ENCODE peak calls at places on chromosomes 12 and 14, in four cellular contexts. One of them, this sample, is unnamed.

GRCh38 chr14:87386453-87386980 is 606.5 kb downstream of the GALC start:
- DNase-seq in gastrocnemius medialis: no peak
- DNase-seq in esophagus squamous epithelium: no peak
- DNase-seq in astrocyte: no peak
- DNase-seq in this sample: no peak

GRCh38 chr12:16359512-16360491 is 12.4 kb downstream of the MGST1 start:
- DNase-seq in gastrocnemius medialis: peak; percentile 21
- DNase-seq in esophagus squamous epithelium: no peak
- DNase-seq in astrocyte: peak; percentile 11
- DNase-seq in this sample: no peak

GRCh38 chr12:17108877-17109520 is 503.0 kb upstream of the LMO3 start:
- DNase-seq in gastrocnemius medialis: no peak
- DNase-seq in esophagus squamous epithelium: no peak
- DNase-seq in astrocyte: peak; percentile 33
- DNase-seq in this sample: no peak

GRCh38 chr12:15966426-15966825 is 55.3 kb downstream of the DERA start:
- DNase-seq in gastrocnemius medialis: no peak
- DNase-seq in esophagus squamous epithelium: no peak
- DNase-seq in astrocyte: peak; percentile 71
- DNase-seq in this sample: no peak

GRCh38 chr14:35825968-35826217 is 245 bp upstream of the BRMS1L start:
- DNase-seq in gastrocnemius medialis: no peak
- DNase-seq in esophagus squamous epithelium: no peak
- DNase-seq in astrocyte: no peak
- DNase-seq in this sample: no peak

GRCh38 chr12:105487961-105488360 is 157.5 kb downstream of the C12orf75 start:
- DNase-seq in gastrocnemius medialis: no peak
- DNase-seq in esophagus squamous epithelium: no peak
- DNase-seq in astrocyte: peak; percentile 82
- DNase-seq in this sample: no peak

GRCh38 chr14:66508547-66508845 is 549 bp downstream of the GPHN start:
- DNase-seq in gastrocnemius medialis: no peak
- DNase-seq in esophagus squamous epithelium: no peak
- DNase-seq in astrocyte: no peak
- DNase-seq in this sample: no peak

GRCh38 chr14:38629412-38629811 is 373.5 kb upstream of the CLEC14A start:
- DNase-seq in gastrocnemius medialis: no peak
- DNase-seq in esophagus squamous epithelium: no peak
- DNase-seq in astrocyte: no peak
- DNase-seq in this sample: no peak

GRCh38 chr12:90004319-90005074 is 295.9 kb upstream of the ATP2B1 start:
- DNase-seq in gastrocnemius medialis: no peak
- DNase-seq in esophagus squamous epithelium: no peak
- DNase-seq in astrocyte: no peak
- DNase-seq in this sample: no peak

GRCh38 chr12:95762123-95762785 is 28.3 kb downstream of the NTN4 start:
- DNase-seq in gastrocnemius medialis: no peak
- DNase-seq in esophagus squamous epithelium: no peak
- DNase-seq in astrocyte: peak; percentile 14
- DNase-seq in this sample: no peak

GRCh38 chr12:68260153-68260552 is 6.7 kb upstream of the IL22 start:
- DNase-seq in gastrocnemius medialis: no peak
- DNase-seq in esophagus squamous epithelium: no peak
- DNase-seq in astrocyte: no peak
- DNase-seq in this sample: no peak

GRCh38 chr12:81350309-81350708 is 272.4 kb downstream of the ACSS3 start:
- DNase-seq in gastrocnemius medialis: no peak
- DNase-seq in esophagus squamous epithelium: no peak
- DNase-seq in astrocyte: no peak
- DNase-seq in this sample: no peak

GRCh38 chr12:50825372-50825838 is 17.3 kb upstream of the TMPRSS12 start:
- DNase-seq in gastrocnemius medialis: no peak
- DNase-seq in esophagus squamous epithelium: no peak
- DNase-seq in astrocyte: peak; percentile 58
- DNase-seq in this sample: no peak

GRCh38 chr14:71362920-71363584 is 455.8 kb downstream of the PCNX1 start:
- DNase-seq in gastrocnemius medialis: no peak
- DNase-seq in esophagus squamous epithelium: no peak
- DNase-seq in astrocyte: peak; percentile 66
- DNase-seq in this sample: no peak

GRCh38 chr12:129559756-129560155 is 344.1 kb downstream of the TMEM132D start:
- DNase-seq in gastrocnemius medialis: no peak
- DNase-seq in esophagus squamous epithelium: no peak
- DNase-seq in astrocyte: no peak
- DNase-seq in this sample: no peak

GRCh38 chr12:6955462-6956331 is 4.5 kb downstream of the PTPN6 start:
- DNase-seq in gastrocnemius medialis: no peak
- DNase-seq in esophagus squamous epithelium: no peak
- DNase-seq in astrocyte: no peak
- DNase-seq in this sample: no peak

GRCh38 chr12:22038734-22039133 is 7.3 kb upstream of the CMAS start:
- DNase-seq in gastrocnemius medialis: no peak
- DNase-seq in esophagus squamous epithelium: no peak
- DNase-seq in astrocyte: no peak
- DNase-seq in this sample: no peak

GRCh38 chr12:42756841-42757661 is 167.5 kb upstream of the PRICKLE1 start:
- DNase-seq in gastrocnemius medialis: no peak
- DNase-seq in esophagus squamous epithelium: no peak
- DNase-seq in astrocyte: peak; percentile 100
- DNase-seq in this sample: no peak

GRCh38 chr12:106187155-106187789 is 48.5 kb upstream of the NUAK1 start:
- DNase-seq in gastrocnemius medialis: no peak
- DNase-seq in esophagus squamous epithelium: no peak
- DNase-seq in astrocyte: no peak
- DNase-seq in this sample: no peak

GRCh38 chr12:11761869-11762567 is 112.5 kb downstream of the ETV6 start:
- DNase-seq in gastrocnemius medialis: no peak
- DNase-seq in esophagus squamous epithelium: no peak
- DNase-seq in astrocyte: no peak
- DNase-seq in this sample: no peak

GRCh38 chr14:84036863-84037262 is 1493.1 kb upstream of the FLRT2 start:
- DNase-seq in gastrocnemius medialis: no peak
- DNase-seq in esophagus squamous epithelium: no peak
- DNase-seq in astrocyte: peak; percentile 3
- DNase-seq in this sample: no peak

GRCh38 chr12:131218291-131219172 is 264.8 kb downstream of the ADGRD1 start:
- DNase-seq in gastrocnemius medialis: no peak
- DNase-seq in esophagus squamous epithelium: no peak
- DNase-seq in astrocyte: no peak
- DNase-seq in this sample: no peak

GRCh38 chr14:102508774-102509743 is 517 bp downstream of the ANKRD9 start:
- DNase-seq in gastrocnemius medialis: peak; percentile 83
- DNase-seq in esophagus squamous epithelium: no peak
- DNase-seq in astrocyte: no peak
- DNase-seq in this sample: peak; percentile 82

GRCh38 chr12:12032771-12033588 is 37.8 kb upstream of the BCL2L14 start:
- DNase-seq in gastrocnemius medialis: peak; percentile 54
- DNase-seq in esophagus squamous epithelium: peak; percentile 12
- DNase-seq in astrocyte: peak; percentile 74
- DNase-seq in this sample: peak; percentile 79

GRCh38 chr14:51654549-51654879 is 2.8 kb downstream of the FRMD6 start:
- DNase-seq in gastrocnemius medialis: no peak
- DNase-seq in esophagus squamous epithelium: no peak
- DNase-seq in astrocyte: no peak
- DNase-seq in this sample: no peak

GRCh38 chr12:111412007-111412829 is 6.5 kb downstream of the SH2B3 start:
- DNase-seq in gastrocnemius medialis: no peak
- DNase-seq in esophagus squamous epithelium: no peak
- DNase-seq in astrocyte: no peak
- DNase-seq in this sample: no peak

GRCh38 chr12:111414711-111415252 is 9.1 kb downstream of the SH2B3 start:
- DNase-seq in gastrocnemius medialis: no peak
- DNase-seq in esophagus squamous epithelium: no peak
- DNase-seq in astrocyte: no peak
- DNase-seq in this sample: no peak

GRCh38 chr12:111412830-111413441 is 7.2 kb downstream of the SH2B3 start:
- DNase-seq in gastrocnemius medialis: no peak
- DNase-seq in esophagus squamous epithelium: no peak
- DNase-seq in astrocyte: no peak
- DNase-seq in this sample: no peak

GRCh38 chr12:111411187-111411764 is 5.6 kb downstream of the SH2B3 start:
- DNase-seq in gastrocnemius medialis: no peak
- DNase-seq in esophagus squamous epithelium: no peak
- DNase-seq in astrocyte: no peak
- DNase-seq in this sample: no peak

DNA sequence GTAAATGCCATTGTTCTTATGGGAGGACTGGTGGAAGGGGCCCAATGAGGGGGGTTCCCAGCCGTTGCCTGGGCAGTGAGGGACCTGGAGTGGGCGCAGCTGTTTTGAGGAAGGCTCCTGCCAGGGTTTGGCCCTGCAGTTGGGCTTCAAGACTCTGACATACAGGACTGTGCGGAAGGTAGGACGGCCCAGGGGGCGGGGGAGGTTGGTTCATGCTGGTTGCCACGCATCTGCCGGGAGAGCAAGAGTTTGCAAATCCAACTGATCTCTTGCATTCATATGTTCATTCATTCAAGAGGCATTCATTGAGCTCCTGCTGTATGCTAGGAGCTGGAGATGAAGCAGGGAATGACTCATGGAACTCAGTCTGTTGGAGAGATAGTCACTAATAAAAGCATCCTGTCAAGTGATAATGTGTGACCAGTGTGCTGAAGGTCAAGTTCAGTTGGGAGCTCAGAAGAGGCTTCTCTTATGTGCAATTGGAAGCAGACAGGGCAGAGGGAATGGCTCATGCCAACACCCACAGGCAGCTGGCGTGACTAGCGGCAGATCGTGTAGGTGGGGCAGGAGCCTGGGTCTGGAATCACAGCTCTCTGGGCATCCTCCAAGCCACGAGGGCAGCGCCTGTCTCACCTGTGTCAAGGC is 7.8 kb downstream of the SH2B3 start:
- DNase-seq in gastrocnemius medialis: peak; percentile 79
- DNase-seq in esophagus squamous epithelium: no peak
- DNase-seq in astrocyte: peak; percentile 71
- DNase-seq in this sample: no peak
- H3K27ac ChIP-seq in gastrocnemius medialis: peak overlapping the region; percentile 83
- H3K27ac ChIP-seq in esophagus squamous epithelium: peak overlapping the region; percentile 45
- H3K27ac ChIP-seq in astrocyte: peak overlapping the region; percentile 75
- H3K27ac ChIP-seq in this sample: peak overlapping the region; percentile 96

GRCh38 chr12:46386360-46386867 is 13.8 kb upstream of the SLC38A2 start:
- DNase-seq in gastrocnemius medialis: no peak
- DNase-seq in esophagus squamous epithelium: no peak
- DNase-seq in astrocyte: peak; percentile 98
- DNase-seq in this sample: no peak
- H3K4me1 ChIP-seq in gastrocnemius medialis: peaks cover 68% of the 10 kb centered on the region
- H3K4me1 ChIP-seq in esophagus squamous epithelium: peaks cover 45% of the 10 kb centered on the region
- H3K4me1 ChIP-seq in astrocyte: peaks cover 73% of the 10 kb centered on the region
- H3K4me1 ChIP-seq in this sample: peaks cover 73% of the 10 kb centered on the region

GRCh38 chr14:20591235-20591634 is at the start of gene RNASE12:
- DNase-seq in gastrocnemius medialis: no peak
- DNase-seq in esophagus squamous epithelium: no peak
- DNase-seq in astrocyte: no peak
- DNase-seq in this sample: no peak

GRCh38 chr14:20583908-20584307 is 3.9 kb downstream of the RNASE11 start:
- DNase-seq in gastrocnemius medialis: no peak
- DNase-seq in esophagus squamous epithelium: no peak
- DNase-seq in astrocyte: no peak
- DNase-seq in this sample: no peak

GRCh38 chr14:20583142-20583541 is 4.7 kb downstream of the RNASE11 start:
- DNase-seq in gastrocnemius medialis: no peak
- DNase-seq in esophagus squamous epithelium: no peak
- DNase-seq in astrocyte: no peak
- DNase-seq in this sample: no peak

GRCh38 chr14:20587489-20588154 is at the start of gene RNASE11:
- DNase-seq in gastrocnemius medialis: no peak
- DNase-seq in esophagus squamous epithelium: no peak
- DNase-seq in astrocyte: no peak
- DNase-seq in this sample: no peak
- H3K4me3 ChIP-seq in gastrocnemius medialis: no peak within 1 kb of the TSS
- H3K4me3 ChIP-seq in esophagus squamous epithelium: no peak within 1 kb of the TSS
- H3K4me3 ChIP-seq in astrocyte: no peak within 1 kb of the TSS
- H3K4me3 ChIP-seq in this sample: no peak within 1 kb of the TSS

GRCh38 chr12:124678421-124678893 is 111.0 kb upstream of the NCOR2 start:
- DNase-seq in gastrocnemius medialis: no peak
- DNase-seq in esophagus squamous epithelium: no peak
- DNase-seq in astrocyte: no peak
- DNase-seq in this sample: no peak

GRCh38 chr12:124679047-124679446 is 111.6 kb upstream of the NCOR2 start:
- DNase-seq in gastrocnemius medialis: no peak
- DNase-seq in esophagus squamous epithelium: no peak
- DNase-seq in astrocyte: no peak
- DNase-seq in this sample: no peak

GRCh38 chr12:124680863-124681778 is 113.7 kb upstream of the NCOR2 start:
- DNase-seq in gastrocnemius medialis: peak; percentile 71
- DNase-seq in esophagus squamous epithelium: no peak
- DNase-seq in astrocyte: peak; percentile 94
- DNase-seq in this sample: no peak

GRCh38 chr12:124677552-124678356 is 110.3 kb upstream of the NCOR2 start:
- DNase-seq in gastrocnemius medialis: no peak
- DNase-seq in esophagus squamous epithelium: no peak
- DNase-seq in astrocyte: no peak
- DNase-seq in this sample: no peak

DNA sequence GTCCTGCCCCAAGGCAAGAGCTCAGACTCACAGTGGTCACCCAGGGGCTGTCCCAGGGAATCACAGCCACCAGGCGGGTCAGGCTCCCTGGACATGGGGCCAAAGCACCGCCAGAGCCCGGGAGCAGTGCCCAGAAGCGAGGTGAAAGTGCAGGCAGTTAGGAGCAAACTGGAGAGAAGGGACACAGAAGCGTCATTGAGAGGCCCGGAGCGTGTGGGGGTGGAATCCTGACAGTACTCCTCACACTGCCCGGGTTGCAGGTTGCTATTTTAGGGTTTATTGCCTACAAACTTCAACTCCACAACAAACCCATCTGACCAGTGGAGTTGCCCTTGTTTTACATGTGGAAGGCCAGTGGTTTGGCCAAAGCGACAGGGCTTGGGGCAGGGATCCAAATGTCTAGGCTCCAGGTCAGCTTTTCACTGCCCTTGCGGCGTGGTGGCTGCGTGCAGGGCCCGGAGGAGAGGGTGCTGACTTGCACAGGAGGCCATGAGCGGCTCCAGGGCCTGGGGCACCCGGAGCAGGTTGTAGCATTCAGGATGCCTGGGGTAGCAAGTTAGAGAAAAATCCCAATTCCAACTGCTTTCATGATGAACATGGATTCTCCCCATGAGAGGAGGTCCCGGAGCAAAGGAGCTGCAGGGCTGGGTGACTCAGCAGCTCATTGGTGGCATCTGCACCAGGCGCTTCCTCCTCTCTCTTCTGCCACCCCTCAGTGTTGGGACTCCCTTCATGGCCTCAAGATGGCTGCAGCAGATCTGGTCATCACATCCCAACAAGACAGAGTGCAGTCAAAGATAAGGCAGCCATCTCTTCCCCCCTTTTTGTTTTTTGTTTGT is 112.3 kb upstream of the NCOR2 start:
- DNase-seq in gastrocnemius medialis: peak; percentile 57
- DNase-seq in esophagus squamous epithelium: no peak
- DNase-seq in astrocyte: no peak
- DNase-seq in this sample: no peak
- H3K27ac ChIP-seq in gastrocnemius medialis: peak overlapping the region; percentile 67
- H3K27ac ChIP-seq in esophagus squamous epithelium: peak overlapping the region; percentile 65
- H3K27ac ChIP-seq in astrocyte: no peak overlapping the region
- H3K27ac ChIP-seq in this sample: peak overlapping the region; percentile 61

GRCh38 chr14:20469890-20470858 is 968 bp downstream of the PNP start:
- DNase-seq in gastrocnemius medialis: no peak
- DNase-seq in esophagus squamous epithelium: no peak
- DNase-seq in astrocyte: peak; percentile 57
- DNase-seq in this sample: peak; percentile 79
- H3K4me1 ChIP-seq in gastrocnemius medialis: peaks cover 7% of the 10 kb centered on the region
- H3K4me1 ChIP-seq in esophagus squamous epithelium: no peaks in the 10 kb centered on the region
- H3K4me1 ChIP-seq in astrocyte: peaks cover 3% of the 10 kb centered on the region
- H3K4me1 ChIP-seq in this sample: peaks cover 21% of the 10 kb centered on the region

GRCh38 chr14:97218336-97218712 is 421.1 kb downstream of the VRK1 start:
- DNase-seq in gastrocnemius medialis: no peak
- DNase-seq in esophagus squamous epithelium: no peak
- DNase-seq in astrocyte: no peak
- DNase-seq in this sample: no peak
- H3K4me3 ChIP-seq in gastrocnemius medialis: no peak overlapping the region
- H3K4me3 ChIP-seq in esophagus squamous epithelium: peak overlapping the region; percentile 62
- H3K4me3 ChIP-seq in astrocyte: peak overlapping the region; percentile 59
- H3K4me3 ChIP-seq in this sample: no peak overlapping the region